ENCODE peak calls at places on chromosomes 12 and 14, in eight cellular contexts. T is vagina, I is tibial nerve, R is colonic mucosa, O is ovary, X is IMR-90, A is A549, U is cardiac muscle cell. H is an unnamed sample.

GRCh38 chr12:46663297-46663696 is 162.5 kb downstream of the SLC38A4 start:
- DNase-seq in T (no peak), I (no peak), R (no peak), O (no peak), X (no peak), A (no peak), U (no peak), H (no peak)

GRCh38 chr12:9344540-9344939 is 136.3 kb upstream of the PZP start:
- DNase-seq in T (no peak), I (no peak), R (no peak), O (no peak), X (no peak), A (no peak), U (no peak), H (no peak)

GRCh38 chr12:131620520-131620919 is 90.4 kb upstream of the SFSWAP start:
- DNase-seq in T (no peak), I (no peak), R (no peak), O (no peak), X (no peak), A (no peak), U (no peak), H (no peak)

GRCh38 chr12:95674631-95675030 is 115.9 kb downstream of the NTN4 start:
- DNase-seq in T (no peak), I (no peak), R (no peak), O (no peak), X (no peak), A (no peak), U (peak; percentile 68), H (no peak)

GRCh38 chr12:34398366-34398705 is 376.0 kb downstream of the ALG10 start:
- DNase-seq in T (peak; percentile 72), I (peak; percentile 8), R (peak; percentile 12), O (peak; percentile 2), X (no peak), A (no peak), U (no peak), H (peak; percentile 55)

GRCh38 chr14:67373347-67373746 is 13.2 kb downstream of the EIF2S1 start:
- DNase-seq in T (no peak), I (no peak), R (no peak), O (no peak), X (no peak), A (no peak), U (no peak), H (no peak)

GRCh38 chr14:105102361-105102760 is 37.1 kb upstream of the GPR132 start:
- DNase-seq in T (no peak), I (no peak), R (no peak), O (no peak), X (no peak), A (no peak), U (no peak), H (no peak)

GRCh38 chr12:30795410-30795659 is 40.6 kb upstream of the CAPRIN2 start:
- DNase-seq in T (no peak), I (no peak), R (no peak), O (no peak), X (no peak), A (no peak), U (no peak), H (no peak)

GRCh38 chr12:71871116-71871515 is 31.6 kb downstream of the TBC1D15 start:
- DNase-seq in T (no peak), I (no peak), R (no peak), O (no peak), X (peak; percentile 75), A (no peak), U (no peak), H (no peak)

GRCh38 chr14:105012171-105012985 is 8.5 kb downstream of the CDCA4 start:
- DNase-seq in T (no peak), I (no peak), R (no peak), O (no peak), X (no peak), A (peak; percentile 49), U (no peak), H (no peak)

GRCh38 chr14:90406384-90406798 is 9.6 kb downstream of the CALM1 start:
- DNase-seq in T (no peak), I (no peak), R (no peak), O (no peak), X (no peak), A (no peak), U (no peak), H (no peak)

GRCh38 chr12:50059440-50060119 is 2.2 kb downstream of the ASIC1 start:
- DNase-seq in T (no peak), I (no peak), R (no peak), O (no peak), X (peak; percentile 39), A (no peak), U (no peak), H (no peak)

GRCh38 chr14:99576304-99576703 is 27.7 kb downstream of the CCDC85C start:
- DNase-seq in T (no peak), I (no peak), R (no peak), O (no peak), X (no peak), A (no peak), U (peak; percentile 36), H (no peak)

GRCh38 chr14:97350894-97351713 is 553.9 kb downstream of the VRK1 start:
- DNase-seq in T (no peak), I (no peak), R (no peak), O (no peak), X (no peak), A (no peak), U (peak; percentile 10), H (no peak)

GRCh38 chr12:31217356-31218130 is 108.4 kb downstream of the SINHCAF start:
- DNase-seq in T (no peak), I (no peak), R (no peak), O (no peak), X (no peak), A (no peak), U (no peak), H (no peak)

GRCh38 chr12:93100610-93101009 is 171.5 kb upstream of the EEA1 start:
- DNase-seq in T (no peak), I (no peak), R (no peak), O (no peak), X (no peak), A (no peak), U (no peak), H (no peak)

GRCh38 chr14:71332476-71332875 is 425.2 kb downstream of the PCNX1 start:
- DNase-seq in T (no peak), I (no peak), R (no peak), O (no peak), X (no peak), A (no peak), U (no peak), H (no peak)

GRCh38 chr14:43232261-43232660 is 1274.8 kb downstream of the FSCB start:
- DNase-seq in T (no peak), I (no peak), R (no peak), O (no peak), X (no peak), A (no peak), U (no peak), H (no peak)

DNA sequence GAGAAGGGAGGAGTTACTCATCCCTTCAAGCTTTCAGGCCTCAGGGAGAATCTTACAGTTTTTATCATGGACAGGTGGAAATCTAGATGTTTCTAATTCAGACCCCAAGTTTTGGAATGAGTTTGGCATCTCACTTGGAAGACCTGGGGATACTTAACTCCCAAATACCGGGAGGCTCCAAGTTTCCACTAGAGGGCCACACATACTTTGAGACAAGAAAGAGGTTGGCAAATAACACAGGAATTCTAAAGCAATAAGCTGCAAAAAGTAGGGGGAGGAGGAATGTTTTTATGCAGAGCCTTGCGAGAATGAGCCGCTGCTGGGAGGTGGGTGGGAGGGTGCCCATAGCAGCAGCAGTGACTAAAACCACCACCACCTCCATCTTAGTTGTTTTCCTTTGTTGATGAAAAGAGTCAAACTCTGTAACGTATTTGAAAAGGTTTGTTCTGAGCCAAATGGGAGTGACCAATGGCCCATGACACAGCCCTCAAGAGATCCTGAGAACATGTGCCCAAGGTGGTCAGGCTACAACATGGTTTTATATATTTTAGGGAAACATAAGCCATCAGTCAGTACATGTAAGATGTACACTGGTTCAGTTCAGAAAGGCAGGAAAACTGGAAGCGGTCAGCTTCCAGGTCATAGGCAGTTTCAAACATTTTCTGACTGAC is 34.2 kb upstream of the RNASE1 start:
- DNase-seq in T (no peak), I (no peak), R (no peak), O (no peak), X (peak; percentile 18), A (peak; percentile 87), U (peak; percentile 47), H (no peak)
- TF ChIP-seq CTCF in T (no peak), I (peak; percentile 70), R (no peak), O (no peak), X (peak; percentile 29), A (peak; percentile 73), U (peak; percentile 67), H (no peak)

DNA sequence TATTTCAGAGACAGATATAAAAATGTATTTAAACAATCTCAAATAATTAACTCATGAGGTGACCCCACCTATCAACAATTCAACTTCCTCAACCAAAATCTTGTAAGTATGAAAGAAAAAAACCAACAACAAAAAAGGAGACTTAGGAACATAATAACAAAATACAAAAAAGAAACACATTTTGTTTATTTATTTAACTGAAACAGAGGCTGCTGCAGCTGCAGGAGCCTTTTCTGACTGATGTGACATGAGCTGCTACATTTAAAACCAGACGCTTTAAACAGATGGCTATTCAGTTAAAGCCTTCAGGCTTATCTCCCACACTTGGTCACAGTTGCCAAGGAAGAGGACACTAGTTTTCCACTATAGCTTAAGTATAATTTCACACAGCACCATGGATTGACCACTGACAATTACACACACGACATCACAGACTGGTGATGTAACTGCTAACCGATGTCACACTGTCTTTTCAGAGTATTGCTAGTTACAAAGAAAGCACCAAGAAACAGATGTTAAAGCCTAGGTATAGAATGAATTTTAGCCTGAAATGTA is 113.2 kb downstream of the MED13L start:
- DNase-seq in T (no peak), I (no peak), R (no peak), O (no peak), X (peak; percentile 11), A (no peak), U (no peak), H (no peak)
- H3K27ac ChIP-seq in T (no peak overlapping the region), I (no peak overlapping the region), R (no peak overlapping the region), O (no peak overlapping the region), X (no peak overlapping the region), A (no peak overlapping the region), U (peak overlapping the region; percentile 51), H (no peak overlapping the region)

GRCh38 chr12:77947326-77947725 is 116.6 kb downstream of the NAV3 start:
- DNase-seq in T (no peak), I (no peak), R (no peak), O (no peak), X (peak; percentile 83), A (no peak), U (no peak), H (no peak)
- H3K4me3 ChIP-seq in T (no peak overlapping the region), I (no peak overlapping the region), R (no peak overlapping the region), O (no peak overlapping the region), X (no peak overlapping the region), A (peak overlapping the region; percentile 5), U (no peak overlapping the region), H (no peak overlapping the region)

DNA sequence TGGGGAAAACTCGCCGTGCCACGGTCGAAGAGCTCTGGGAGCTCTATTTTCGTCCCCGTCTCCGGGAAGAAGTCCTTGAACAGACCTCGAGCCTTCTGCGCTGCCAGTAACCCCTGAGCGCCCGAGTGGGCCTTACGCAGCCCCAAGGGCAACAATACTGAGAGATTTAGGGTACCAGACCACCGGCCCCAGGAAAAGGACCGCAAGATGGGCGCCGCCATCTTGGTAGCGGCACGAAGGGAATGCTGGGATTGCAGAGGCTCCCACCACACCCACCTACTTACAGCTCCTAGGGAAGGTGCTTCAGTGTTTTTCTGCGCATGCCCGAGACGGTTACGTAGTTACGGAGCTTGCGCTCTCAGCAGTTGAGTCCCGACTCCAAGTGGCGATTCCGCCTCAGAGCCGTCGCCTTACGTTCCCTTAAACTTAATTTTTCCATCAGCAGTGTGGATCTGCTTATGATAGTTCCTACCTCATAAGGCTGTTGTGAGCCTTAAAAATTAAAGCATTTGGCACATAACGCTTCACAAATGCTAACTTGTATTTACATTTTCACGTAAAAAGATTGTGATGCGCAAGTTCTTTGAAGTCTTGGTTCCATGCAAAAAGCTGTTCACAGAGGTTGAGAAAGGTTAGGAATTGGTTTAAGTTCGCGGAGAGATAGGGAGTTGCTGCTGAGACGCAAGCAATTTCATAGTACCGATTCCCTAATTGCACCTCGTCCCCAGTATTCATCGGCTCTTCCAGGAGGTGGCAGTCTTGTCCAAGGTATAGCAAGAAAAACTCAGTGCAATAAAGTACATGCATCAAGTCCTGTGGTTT is at the start of gene YARS2:
- DNase-seq in T (peak; percentile 96), I (peak; percentile 87), R (peak; percentile 97), O (peak; percentile 94), X (peak; percentile 99), A (peak; percentile 79), U (peak; percentile 97), H (peak; percentile 94)
- TF ChIP-seq CTCF in T (peak; percentile 65), I (peak; percentile 93), R (peak; percentile 78), O (peak; percentile 72), X (peak; percentile 92), A (peak; percentile 98), U (peak; percentile 78), H (peak; percentile 61)

H was measured in coronary artery.